ENCODE peak calls at places on chromosomes 2 and 18, in six cellular contexts. One of them, this sample, is unnamed.

GRCh38 chr2:208584387-208584965 is 177.9 kb downstream of the PTH2R start:
- DNase-seq in upper lobe of left lung: no peak
- DNase-seq in A549: no peak
- DNase-seq in transverse colon: no peak
- DNase-seq in ovary: no peak
- DNase-seq in sigmoid colon: no peak
- DNase-seq in this sample: no peak

GRCh38 chr2:121888189-121888557 is 132.7 kb downstream of the TSN start:
- DNase-seq in upper lobe of left lung: no peak
- DNase-seq in A549: peak; percentile 27
- DNase-seq in transverse colon: no peak
- DNase-seq in ovary: no peak
- DNase-seq in sigmoid colon: no peak
- DNase-seq in this sample: no peak

GRCh38 chr2:72153924-72154323 is 6.3 kb upstream of the CYP26B1 start:
- DNase-seq in upper lobe of left lung: no peak
- DNase-seq in A549: no peak
- DNase-seq in transverse colon: no peak
- DNase-seq in ovary: no peak
- DNase-seq in sigmoid colon: no peak
- DNase-seq in this sample: no peak

GRCh38 chr2:110865188-110865587 is 132.8 kb downstream of the ACOXL start:
- DNase-seq in upper lobe of left lung: no peak
- DNase-seq in A549: no peak
- DNase-seq in transverse colon: peak; percentile 37
- DNase-seq in ovary: no peak
- DNase-seq in sigmoid colon: no peak
- DNase-seq in this sample: no peak

GRCh38 chr18:28045176-28045810 is 131.6 kb downstream of the CDH2 start:
- DNase-seq in upper lobe of left lung: no peak
- DNase-seq in A549: peak; percentile 31
- DNase-seq in transverse colon: no peak
- DNase-seq in ovary: no peak
- DNase-seq in sigmoid colon: no peak
- DNase-seq in this sample: no peak

GRCh38 chr18:12463191-12463590 is 55.5 kb downstream of the PRELID3A start:
- DNase-seq in upper lobe of left lung: no peak
- DNase-seq in A549: no peak
- DNase-seq in transverse colon: no peak
- DNase-seq in ovary: no peak
- DNase-seq in sigmoid colon: no peak
- DNase-seq in this sample: no peak

GRCh38 chr2:12010059-12010458 is 263.6 kb downstream of the LPIN1 start:
- DNase-seq in upper lobe of left lung: no peak
- DNase-seq in A549: no peak
- DNase-seq in transverse colon: no peak
- DNase-seq in ovary: no peak
- DNase-seq in sigmoid colon: no peak
- DNase-seq in this sample: no peak

GRCh38 chr2:53668624-53669026 is 99.0 kb upstream of the CHAC2 start:
- DNase-seq in upper lobe of left lung: no peak
- DNase-seq in A549: no peak
- DNase-seq in transverse colon: no peak
- DNase-seq in ovary: no peak
- DNase-seq in sigmoid colon: no peak
- DNase-seq in this sample: no peak

GRCh38 chr18:57025525-57025924 is 121.4 kb upstream of the BOD1L2 start:
- DNase-seq in upper lobe of left lung: no peak
- DNase-seq in A549: no peak
- DNase-seq in transverse colon: no peak
- DNase-seq in ovary: no peak
- DNase-seq in sigmoid colon: no peak
- DNase-seq in this sample: no peak

GRCh38 chr2:46915811-46916630 is 415 bp upstream of the MCFD2 start:
- DNase-seq in upper lobe of left lung: peak; percentile 94
- DNase-seq in A549: peak; percentile 92
- DNase-seq in transverse colon: peak; percentile 89
- DNase-seq in ovary: peak; percentile 89
- DNase-seq in sigmoid colon: peak; percentile 97
- DNase-seq in this sample: peak; percentile 100

GRCh38 chr2:46917628-46918027 is 2.0 kb upstream of the MCFD2 start:
- DNase-seq in upper lobe of left lung: no peak
- DNase-seq in A549: no peak
- DNase-seq in transverse colon: no peak
- DNase-seq in ovary: no peak
- DNase-seq in sigmoid colon: no peak
- DNase-seq in this sample: no peak

GRCh38 chr2:46914578-46915230 is 902 bp downstream of the MCFD2 start:
- DNase-seq in upper lobe of left lung: no peak
- DNase-seq in A549: no peak
- DNase-seq in transverse colon: no peak
- DNase-seq in ovary: no peak
- DNase-seq in sigmoid colon: no peak
- DNase-seq in this sample: peak; percentile 50

GRCh38 chr2:46913471-46914381 is 1.9 kb downstream of the MCFD2 start:
- DNase-seq in upper lobe of left lung: peak; percentile 35
- DNase-seq in A549: peak; percentile 33
- DNase-seq in transverse colon: peak; percentile 32
- DNase-seq in ovary: no peak
- DNase-seq in sigmoid colon: peak; percentile 69
- DNase-seq in this sample: peak; percentile 29

GRCh38 chr2:46915281-46915810 is at the start of gene MCFD2:
- DNase-seq in upper lobe of left lung: peak; percentile 44
- DNase-seq in A549: no peak
- DNase-seq in transverse colon: peak; percentile 33
- DNase-seq in ovary: no peak
- DNase-seq in sigmoid colon: peak; percentile 81
- DNase-seq in this sample: no peak
- TF ChIP-seq EP300 in upper lobe of left lung: no peak
- TF ChIP-seq EP300 in A549: no peak
- TF ChIP-seq EP300 in transverse colon: no peak
- TF ChIP-seq EP300 in ovary: no peak
- TF ChIP-seq EP300 in sigmoid colon: no peak
- TF ChIP-seq EP300 in this sample: no peak

DNA sequence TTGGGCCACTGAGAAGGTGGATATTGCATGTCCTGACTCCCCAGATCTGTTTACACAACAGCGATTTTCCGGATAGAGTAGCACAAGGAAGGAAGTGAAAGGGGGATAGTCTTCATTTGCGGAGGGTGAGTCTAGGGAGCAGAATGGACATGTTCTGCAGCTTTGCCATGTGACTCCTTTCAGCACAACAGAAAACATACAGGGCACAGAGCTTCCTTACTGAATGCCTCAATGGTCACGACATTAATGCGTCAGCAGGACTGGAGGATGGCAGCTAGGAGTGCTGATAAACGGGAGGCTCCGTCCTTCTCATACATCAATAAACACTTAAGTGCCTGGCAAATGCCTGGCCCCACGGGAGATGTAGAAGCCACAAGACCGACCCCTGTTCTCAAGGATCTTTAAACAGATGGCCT is 163.0 kb downstream of the FAM210A start:
- DNase-seq in upper lobe of left lung: peak; percentile 44
- DNase-seq in A549: no peak
- DNase-seq in transverse colon: no peak
- DNase-seq in ovary: no peak
- DNase-seq in sigmoid colon: no peak
- DNase-seq in this sample: no peak
- TF ChIP-seq EP300 in upper lobe of left lung: peak; percentile 60
- TF ChIP-seq EP300 in A549: no peak
- TF ChIP-seq EP300 in transverse colon: peak; percentile 50
- TF ChIP-seq EP300 in ovary: no peak
- TF ChIP-seq EP300 in sigmoid colon: peak; percentile 29
- TF ChIP-seq EP300 in this sample: no peak

DNA sequence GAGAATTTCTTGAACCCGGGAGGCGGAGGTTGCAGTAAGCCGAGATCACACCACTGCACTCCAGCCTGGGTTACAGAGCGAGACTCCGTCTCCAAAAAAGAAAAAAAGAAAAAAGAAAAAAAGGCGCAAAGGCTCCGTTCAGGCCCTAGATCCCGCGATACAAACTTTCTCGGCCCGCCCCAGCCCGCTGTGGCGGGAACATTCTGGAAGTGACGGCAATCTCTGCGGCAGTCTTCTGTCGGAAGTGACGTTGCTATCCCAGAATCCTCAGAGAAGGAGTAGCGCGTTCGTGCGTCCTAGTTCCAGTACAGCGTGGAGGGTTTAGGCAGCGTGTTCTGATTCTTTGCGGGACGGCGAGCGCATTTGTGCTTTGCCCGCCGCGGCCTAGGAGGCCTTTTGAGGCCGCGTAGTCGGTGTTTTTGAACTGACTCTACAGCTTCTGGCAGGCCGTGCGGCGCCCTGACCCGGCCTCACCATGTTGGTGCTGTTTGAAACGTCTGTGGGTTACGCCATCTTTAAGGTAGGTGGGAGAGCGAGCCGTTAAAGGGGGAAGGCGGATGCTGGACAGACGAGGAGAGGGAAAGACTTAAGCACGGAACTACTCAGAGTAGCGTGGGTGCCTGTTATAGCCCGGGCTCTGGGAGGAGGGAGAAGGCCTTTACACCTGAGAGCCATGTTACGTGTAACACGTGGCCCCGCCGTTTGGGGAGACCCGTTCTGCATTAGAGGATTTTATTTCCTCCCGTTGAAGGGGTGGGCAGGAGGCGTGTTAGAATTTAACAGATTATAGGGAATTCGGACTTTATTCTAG is at the start of gene NOP58:
- DNase-seq in upper lobe of left lung: peak; percentile 93
- DNase-seq in A549: peak; percentile 95
- DNase-seq in transverse colon: peak; percentile 94
- DNase-seq in ovary: peak; percentile 89
- DNase-seq in sigmoid colon: peak; percentile 97
- DNase-seq in this sample: peak; percentile 86
- TF ChIP-seq EP300 in upper lobe of left lung: no peak
- TF ChIP-seq EP300 in A549: no peak
- TF ChIP-seq EP300 in transverse colon: peak; percentile 33
- TF ChIP-seq EP300 in ovary: peak; percentile 88
- TF ChIP-seq EP300 in sigmoid colon: no peak
- TF ChIP-seq EP300 in this sample: no peak

GRCh38 chr2:226661789-226662545 is 137.7 kb downstream of the IRS1 start:
- DNase-seq in upper lobe of left lung: no peak
- DNase-seq in A549: peak; percentile 86
- DNase-seq in transverse colon: no peak
- DNase-seq in ovary: no peak
- DNase-seq in sigmoid colon: peak; percentile 70
- DNase-seq in this sample: no peak
- TF ChIP-seq EP300 in upper lobe of left lung: no peak
- TF ChIP-seq EP300 in A549: peak; percentile 20
- TF ChIP-seq EP300 in transverse colon: peak; percentile 13
- TF ChIP-seq EP300 in ovary: no peak
- TF ChIP-seq EP300 in sigmoid colon: peak; percentile 32
- TF ChIP-seq EP300 in this sample: peak; percentile 12

This sample was measured in SK-N-SH.